ENCODE peak calls at places on chromosomes 13 and 19, in five cellular contexts. N, Z, E, A and S are unnamed samples. For H3K9me3, the result is how much of the 10 kb centered on the place peaks cover.

GRCh38 chr19:35330475-35330874 is 1.5 kb downstream of the CD22 start:
- DNase-seq in N (peak), Z (no peak), E (no peak), A (no peak), S (no peak)

GRCh38 chr19:46633130-46633529 is 2.9 kb downstream of the GNG8 start:
- DNase-seq in N (no peak), Z (no peak), E (no peak), A (no peak), S (no peak)

GRCh38 chr19:38545596-38545995 is 72.2 kb downstream of the MAP4K1 start:
- DNase-seq in N (no peak), Z (no peak), E (no peak), A (no peak), S (no peak)

GRCh38 chr13:33490461-33491327 is 205.1 kb upstream of the STARD13 start:
- DNase-seq in N (no peak), Z (no peak), E (no peak), A (no peak), S (no peak)

GRCh38 chr19:34962281-34962944 is 1.6 kb downstream of the ZNF792 start:
- DNase-seq in N (no peak), Z (no peak), E (no peak), A (no peak), S (no peak)

GRCh38 chr13:28730762-28731161 is 12.0 kb upstream of the SLC46A3 start:
- DNase-seq in N (no peak), Z (no peak), E (no peak), A (no peak), S (no peak)

GRCh38 chr13:22049384-22049783 is 378.5 kb downstream of the FGF9 start:
- DNase-seq in N (no peak), Z (peak), E (no peak), A (no peak), S (no peak)

GRCh38 chr19:6234527-6234926 is 45.2 kb downstream of the MLLT1 start:
- DNase-seq in N (no peak), Z (no peak), E (no peak), A (no peak), S (no peak)

GRCh38 chr19:5395541-5395940 is 54.9 kb upstream of the PTPRS start:
- DNase-seq in N (no peak), Z (no peak), E (no peak), A (no peak), S (no peak)

GRCh38 chr19:55643003-55643732 is at the start of gene ZNF581:
- DNase-seq in N (peak), Z (peak), E (peak), A (peak), S (peak)

GRCh38 chr13:76886292-76887061 is at the start of gene KCTD12:
- DNase-seq in N (peak), Z (no peak), E (peak), A (peak), S (peak)

GRCh38 chr13:112165712-112166111 is 98.8 kb downstream of the SOX1 start:
- DNase-seq in N (no peak), Z (no peak), E (no peak), A (no peak), S (no peak)

GRCh38 chr19:19040417-19040816 is 7.0 kb downstream of the ARMC6 start:
- DNase-seq in N (peak), Z (peak), E (peak), A (no peak), S (no peak)

GRCh38 chr19:1752009-1752756 is 1.1 kb upstream of the ONECUT3 start:
- DNase-seq in N (no peak), Z (no peak), E (no peak), A (no peak), S (no peak)

GRCh38 chr19:30278882-30279254 is 93.3 kb upstream of the ZNF536 start:
- DNase-seq in N (no peak), Z (no peak), E (no peak), A (no peak), S (no peak)

GRCh38 chr19:31180907-31181306 is 168.3 kb downstream of the TSHZ3 start:
- DNase-seq in N (no peak), Z (no peak), E (no peak), A (no peak), S (no peak)

GRCh38 chr13:109271061-109271460 is 515.3 kb downstream of the IRS2 start:
- DNase-seq in N (no peak), Z (no peak), E (no peak), A (no peak), S (no peak)

GRCh38 chr19:35216833-35217707 is 11.5 kb downstream of the FAM187B start:
- DNase-seq in N (peak), Z (no peak), E (peak), A (no peak), S (peak)

GRCh38 chr19:29769997-29770396 is 41.8 kb upstream of the CCNE1 start:
- DNase-seq in N (no peak), Z (no peak), E (no peak), A (no peak), S (no peak)

GRCh38 chr13:23889598-23890224 is 511 bp upstream of the MIPEP start:
- DNase-seq in N (no peak), Z (no peak), E (no peak), A (no peak), S (no peak)

GRCh38 chr19:40231057-40231456 is 4.6 kb upstream of the CCNP start:
- DNase-seq in N (no peak), Z (no peak), E (no peak), A (no peak), S (no peak)

GRCh38 chr13:76455960-76456359 is 430.2 kb downstream of the KCTD12 start:
- DNase-seq in N (no peak), Z (peak), E (no peak), A (no peak), S (no peak)

GRCh38 chr13:114017028-114017630 is 43.3 kb upstream of the C13orf46 start:
- DNase-seq in N (no peak), Z (peak), E (no peak), A (no peak), S (no peak)

GRCh38 chr19:5536337-5536894 is 31.3 kb downstream of the TINCR start:
- DNase-seq in N (no peak), Z (no peak), E (peak), A (no peak), S (no peak)

GRCh38 chr13:102042746-102043145 is 359.1 kb downstream of the FGF14 start:
- DNase-seq in N (no peak), Z (no peak), E (no peak), A (no peak), S (no peak)

GRCh38 chr13:93621051-93621450 is 394.4 kb downstream of the GPC6 start:
- DNase-seq in N (no peak), Z (no peak), E (no peak), A (no peak), S (no peak)

GRCh38 chr19:13128583-13128982 is 10.5 kb downstream of the NACC1 start:
- DNase-seq in N (no peak), Z (no peak), E (no peak), A (no peak), S (no peak)

GRCh38 chr13:113639661-113640262 is 18.2 kb downstream of the ATP4B start:
- DNase-seq in N (peak), Z (no peak), E (peak), A (no peak), S (no peak)

GRCh38 chr19:38793186-38793585 is 4.2 kb downstream of the LGALS7B start:
- DNase-seq in N (no peak), Z (no peak), E (no peak), A (no peak), S (no peak)

GRCh38 chr19:10760268-10760944 is 42.5 kb downstream of the DNM2 start:
- DNase-seq in N (peak), Z (no peak), E (no peak), A (no peak), S (no peak)

GRCh38 chr13:45626731-45627374 is 11.3 kb upstream of the ERICH6B start:
- DNase-seq in N (no peak), Z (no peak), E (no peak), A (no peak), S (no peak)

GRCh38 chr19:11495885-11496284 is 9.8 kb downstream of the ZNF653 start:
- DNase-seq in N (no peak), Z (no peak), E (no peak), A (no peak), S (no peak)

GRCh38 chr19:4376245-4376990 is 23.9 kb downstream of the SH3GL1 start:
- DNase-seq in N (no peak), Z (no peak), E (no peak), A (no peak), S (no peak)
- H3K27ac ChIP-seq in N (peak), Z (peak), E (peak), A (no peak), S (no peak)

GRCh38 chr19:50702870-50703829 is 16.5 kb downstream of the SHANK1 start:
- DNase-seq in N (no peak), Z (no peak), E (no peak), A (no peak), S (no peak)
- TF ChIP-seq CTCF in N (no peak), Z (no peak), E (no peak), A (no peak), S (no peak)

DNA sequence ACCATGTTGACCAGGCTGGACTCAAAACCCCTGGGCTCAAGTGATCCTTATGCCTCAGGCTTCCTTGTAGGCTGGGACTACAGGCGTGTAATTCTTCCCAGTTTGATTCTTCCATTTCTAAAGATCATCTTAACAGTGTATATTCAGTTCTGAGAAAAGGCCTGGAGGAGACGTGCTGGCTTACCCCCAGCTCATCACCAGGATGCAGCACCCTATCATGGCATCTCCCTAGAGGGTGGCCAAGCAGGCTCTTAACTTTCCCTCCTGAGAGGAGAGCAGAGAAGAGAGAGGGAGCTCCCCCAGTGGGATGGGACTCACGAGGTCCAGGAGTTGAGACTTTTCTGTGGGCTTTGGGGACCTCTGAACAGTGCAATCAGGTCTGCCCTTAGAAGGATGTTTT is 2.1 kb upstream of the TUBA3C start:
- DNase-seq in N (no peak), Z (no peak), E (peak), A (no peak), S (no peak)
- H3K9me3 ChIP-seq in N (under half), Z (half or more), E (under half), A (under half), S (under half)

DNA sequence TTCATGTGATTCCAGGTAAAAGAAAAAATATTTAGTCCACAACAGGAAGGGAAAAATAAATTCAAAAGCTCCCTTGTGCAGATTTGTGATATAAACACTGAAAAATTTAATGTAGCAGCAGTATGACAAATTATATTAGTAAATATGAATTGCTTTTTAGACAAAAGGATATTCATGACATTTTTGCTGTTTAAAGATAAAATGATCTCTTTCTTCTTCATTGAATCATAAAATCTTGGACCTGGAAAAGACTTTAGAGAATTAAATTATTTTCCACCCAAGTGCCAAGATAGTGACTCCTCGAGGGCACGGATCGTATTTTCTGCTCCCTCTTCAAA is 85.4 kb downstream of the MBNL2 start:
- DNase-seq in N (no peak), Z (no peak), E (no peak), A (no peak), S (no peak)
- H3K27ac ChIP-seq in N (peak), Z (peak), E (no peak), A (no peak), S (no peak)